ENCODE peak calls at places on chromosomes 13 and 19, in six cellular contexts. B is IMR-90, C is mesenchymal stem cell, Q is H1, V is H9, D is trophoblast cell. O is an unnamed sample.

GRCh38 chr19:49223472-49223871 is 65.9 kb downstream of the TRPM4 start:
- DNase-seq in B (no peak), C (no peak), Q (no peak), V (no peak), D (no peak), O (no peak)

GRCh38 chr19:58330458-58330857 is 3.7 kb downstream of the ZSCAN22 start:
- DNase-seq in B (peak), C (peak), Q (no peak), V (no peak), D (no peak), O (no peak)

GRCh38 chr19:45406165-45406956 is at the start of gene POLR1G:
- DNase-seq in B (peak), C (peak), Q (peak), V (peak), D (peak), O (peak)

GRCh38 chr13:111531505-111531904 is 211.1 kb downstream of the TEX29 start:
- DNase-seq in B (peak), C (no peak), Q (no peak), V (no peak), D (no peak), O (no peak)

GRCh38 chr19:48252625-48253024 is 3.1 kb downstream of the CARD8 start:
- DNase-seq in B (no peak), C (no peak), Q (no peak), V (no peak), D (no peak), O (no peak)

GRCh38 chr13:97114696-97115095 is 107.4 kb upstream of the MBNL2 start:
- DNase-seq in B (no peak), C (peak), Q (no peak), V (no peak), D (no peak), O (no peak)

GRCh38 chr19:35216026-35216832 is 12.3 kb downstream of the FAM187B start:
- DNase-seq in B (no peak), C (no peak), Q (no peak), V (no peak), D (no peak), O (no peak)

GRCh38 chr13:100336795-100337516 is 248.1 kb downstream of the PCCA start:
- DNase-seq in B (no peak), C (no peak), Q (no peak), V (no peak), D (no peak), O (no peak)

DNA sequence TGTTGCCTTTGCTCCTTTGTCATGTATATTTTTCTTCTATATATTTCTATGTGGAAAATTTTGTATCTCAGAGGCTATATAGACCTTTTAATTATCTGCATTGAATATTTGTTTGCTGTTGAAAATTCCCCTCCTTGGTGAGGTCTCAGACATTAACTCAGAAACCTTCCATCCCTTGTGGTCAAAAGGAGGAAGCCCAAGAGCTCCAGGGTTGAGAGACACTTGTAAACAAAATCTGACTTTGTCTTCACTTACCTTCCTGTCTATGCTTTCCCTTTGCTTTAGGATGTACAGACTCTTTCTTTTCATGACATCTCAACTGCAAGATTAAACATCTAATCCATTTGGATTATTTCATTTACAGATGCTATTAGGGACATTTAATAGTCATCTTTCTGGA is 157.5 kb downstream of the PCDH20 start:
- DNase-seq in B (no peak), C (no peak), Q (no peak), V (no peak), D (no peak), O (no peak)
- H4K91ac ChIP-seq in B (no peak), C (no peak), Q (no peak), V (no peak), D (no peak), O (no peak)

DNA sequence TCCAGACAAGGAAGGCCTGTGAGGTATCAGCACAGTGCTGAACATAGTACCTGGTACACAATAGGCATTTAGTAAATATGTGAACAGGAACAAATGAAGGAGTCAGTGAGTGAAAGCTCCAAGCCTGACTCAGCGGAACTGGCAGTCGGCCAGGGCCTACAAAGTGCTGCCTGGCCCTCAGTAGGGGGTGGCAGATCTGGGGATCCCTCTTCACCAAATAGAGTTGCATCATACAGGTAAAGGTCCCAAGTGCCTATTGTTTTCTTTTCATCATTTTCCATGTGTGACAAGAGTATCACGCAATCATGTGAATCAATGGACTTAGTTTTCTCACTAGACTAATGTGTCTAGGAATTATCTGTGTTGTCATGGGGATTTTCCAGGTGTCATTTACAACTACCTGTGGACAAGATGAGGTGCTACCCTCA is 9.2 kb downstream of the CYP2B6 start:
- DNase-seq in B (no peak), C (no peak), Q (no peak), V (no peak), D (no peak), O (no peak)
- H3K4me2 ChIP-seq in B (no peak), C (no peak), Q (no peak), V (no peak), D (no peak), O (no peak)

DNA sequence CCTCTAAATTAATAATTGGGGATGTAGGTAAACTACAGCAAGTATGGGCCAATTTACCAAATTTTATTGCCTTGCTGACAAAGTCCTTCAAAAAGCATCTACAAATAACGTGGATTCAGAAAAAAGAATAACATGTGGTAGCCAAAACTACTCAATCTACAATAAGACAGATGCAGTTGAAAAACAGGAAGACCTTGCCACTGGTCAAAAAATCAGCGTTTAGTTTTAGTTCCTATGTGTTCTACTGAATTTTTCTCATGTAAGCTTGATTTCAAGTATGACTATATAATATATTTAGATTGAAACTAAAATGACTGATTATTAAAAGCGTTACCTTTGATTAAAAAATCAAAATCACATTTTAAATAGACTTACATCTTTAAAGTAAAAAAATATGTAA is 1317.6 kb downstream of the PCDH9 start:
- DNase-seq in B (no peak), C (no peak), Q (no peak), V (no peak), D (no peak), O (no peak)
- H4K91ac ChIP-seq in B (no peak), C (no peak), Q (no peak), V (no peak), D (no peak), O (no peak)

DNA sequence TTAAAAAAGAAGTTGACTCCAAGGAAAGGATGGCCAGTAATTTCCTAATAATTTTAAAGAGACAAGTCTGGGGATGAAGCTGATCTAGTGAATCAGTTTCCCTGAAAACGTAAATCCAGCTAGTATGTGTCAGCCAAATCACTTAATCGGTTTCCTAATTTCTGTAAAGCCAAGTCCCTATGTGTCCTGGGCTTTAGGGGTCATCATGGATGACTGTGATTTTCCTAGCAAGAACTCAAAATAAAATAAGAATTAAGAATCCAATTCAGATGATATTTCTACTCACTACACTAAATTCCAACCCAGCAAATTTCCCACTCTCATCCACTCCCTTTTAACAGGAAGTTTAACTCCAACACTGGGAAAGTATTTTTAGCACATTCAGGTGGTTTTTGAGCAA is 35.8 kb downstream of the ELF1 start:
- DNase-seq in B (no peak), C (peak), Q (no peak), V (no peak), D (no peak), O (no peak)
- H3K4me2 ChIP-seq in B (peak), C (no peak), Q (no peak), V (no peak), D (no peak), O (no peak)

DNA sequence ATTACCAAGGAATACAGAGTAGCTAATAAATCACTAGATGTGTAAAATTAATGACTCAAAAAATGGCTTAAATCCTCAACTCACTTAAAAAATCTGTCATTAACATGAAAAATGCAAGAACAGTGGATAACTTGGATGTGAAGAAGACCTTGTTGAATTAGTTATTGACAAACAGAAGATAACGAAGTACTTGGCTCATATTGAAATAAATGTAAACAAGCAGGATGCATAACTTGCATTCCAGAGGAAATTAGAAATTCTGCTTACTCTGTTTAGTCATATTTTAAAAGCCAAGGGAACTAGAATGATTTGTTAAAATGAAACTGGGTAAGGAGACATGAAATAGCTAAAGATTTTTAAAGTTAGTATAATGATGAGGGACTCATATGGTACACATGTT is 1812.2 kb downstream of the PCDH9 start:
- DNase-seq in B (no peak), C (peak), Q (no peak), V (no peak), D (no peak), O (no peak)
- H4K91ac ChIP-seq in B (no peak), C (no peak), Q (no peak), V (no peak), D (no peak), O (no peak)

GRCh38 chr19:39238209-39238608 is 6.6 kb downstream of the IFNL3 start:
- DNase-seq in B (no peak), C (no peak), Q (no peak), V (no peak), D (no peak), O (no peak)
- H3K4me2 ChIP-seq in B (no peak), C (no peak), Q (no peak), V (no peak), D (no peak), O (no peak)

DNA sequence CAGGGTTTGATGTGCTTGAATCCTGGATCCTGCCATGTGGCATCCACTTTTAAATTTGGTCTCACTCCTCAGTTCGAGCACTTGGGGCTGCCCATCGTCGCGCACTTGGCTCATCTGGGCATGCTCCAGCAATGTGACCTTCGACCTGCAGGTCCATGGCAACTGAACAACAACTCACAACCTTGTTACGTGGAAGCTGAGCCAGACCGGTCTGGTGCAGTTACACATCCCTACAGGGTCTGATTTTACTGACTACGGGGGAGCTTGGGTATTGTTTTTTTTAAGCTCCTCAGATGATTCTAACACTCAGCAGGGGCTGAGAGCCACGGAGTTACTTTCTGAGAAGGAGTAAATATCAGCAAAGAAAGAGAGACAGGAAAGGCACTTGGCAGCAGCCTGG is 769.6 kb downstream of the UQCRFS1 start:
- DNase-seq in B (no peak), C (no peak), Q (no peak), V (no peak), D (no peak), O (no peak)
- H4K91ac ChIP-seq in B (no peak), C (no peak), Q (peak), V (no peak), D (peak), O (no peak)